ENCODE peak calls at places on chromosomes 2 and 18, in five cellular contexts. J is tibial nerve, E is IMR-90, T is fibroblast of lung, C is mammary epithelial cell. X is an unnamed sample.

GRCh38 chr2:20217041-20217970 is 7.6 kb downstream of the SDC1 start:
- DNase-seq in J (no peak), E (no peak), T (no peak), C (peak), X (no peak)

GRCh38 chr2:165872101-165872791 is 78.2 kb upstream of the GALNT3 start:
- DNase-seq in J (no peak), E (peak), T (no peak), C (no peak), X (no peak)

GRCh38 chr2:175036582-175037018 is 31.4 kb upstream of the CHN1 start:
- DNase-seq in J (no peak), E (peak), T (peak), C (no peak), X (peak)

GRCh38 chr18:58525517-58525916 is 103.4 kb downstream of the ALPK2 start:
- DNase-seq in J (no peak), E (peak), T (peak), C (peak), X (peak)

GRCh38 chr2:230664128-230664527 is 48.5 kb upstream of the CAB39 start:
- DNase-seq in J (no peak), E (peak), T (peak), C (no peak), X (no peak)

GRCh38 chr18:35019929-35020328 is 21.3 kb upstream of the MAPRE2 start:
- DNase-seq in J (no peak), E (peak), T (no peak), C (no peak), X (no peak)

GRCh38 chr2:15965564-15966019 is 25.2 kb downstream of the MYCN start:
- DNase-seq in J (no peak), E (no peak), T (no peak), C (no peak), X (no peak)

GRCh38 chr2:60852282-60852860 is 29.0 kb upstream of the REL start:
- DNase-seq in J (no peak), E (no peak), T (no peak), C (no peak), X (no peak)

GRCh38 chr2:151280276-151280675 is 9.2 kb downstream of the NMI start:
- DNase-seq in J (no peak), E (peak), T (peak), C (no peak), X (peak)

GRCh38 chr2:176892818-176893217 is 319.8 kb upstream of the HNRNPA3 start:
- DNase-seq in J (no peak), E (no peak), T (no peak), C (no peak), X (no peak)

GRCh38 chr2:228828397-228828796 is 442.7 kb downstream of the PID1 start:
- DNase-seq in J (no peak), E (no peak), T (no peak), C (no peak), X (no peak)

GRCh38 chr2:207549145-207549544 is 19.4 kb downstream of the CREB1 start:
- DNase-seq in J (no peak), E (no peak), T (no peak), C (no peak), X (no peak)

GRCh38 chr2:37683926-37684780 is 12.7 kb upstream of the CDC42EP3 start:
- DNase-seq in J (no peak), E (peak), T (no peak), C (peak), X (peak)

GRCh38 chr2:223880779-223881178 is 43.4 kb upstream of the AP1S3 start:
- DNase-seq in J (no peak), E (no peak), T (no peak), C (no peak), X (no peak)

GRCh38 chr2:173521450-173522192 is 166.9 kb downstream of the CDCA7 start:
- DNase-seq in J (no peak), E (no peak), T (no peak), C (no peak), X (no peak)

GRCh38 chr2:199463708-199464613 is 6.2 kb upstream of the SATB2 start:
- DNase-seq in J (no peak), E (no peak), T (no peak), C (no peak), X (no peak)

GRCh38 chr2:69196327-69197117 is 183.5 kb downstream of the ANTXR1 start:
- DNase-seq in J (no peak), E (peak), T (peak), C (peak), X (peak)

GRCh38 chr2:239227661-239228371 is 173.0 kb downstream of the HDAC4 start:
- DNase-seq in J (no peak), E (peak), T (no peak), C (no peak), X (no peak)

GRCh38 chr18:3995476-3996102 is 459.5 kb downstream of the DLGAP1 start:
- DNase-seq in J (no peak), E (peak), T (peak), C (peak), X (peak)